ENCODE peak calls at places on chromosomes 13 and 19, in five cellular contexts. G, S, P, V and X are unnamed samples.

GRCh38 chr19:12748489-12748888 is 3.1 kb upstream of the BEST2 start:
- DNase-seq in G (no peak), S (no peak), P (no peak), V (peak; percentile 22), X (no peak)

GRCh38 chr19:17950310-17951150 is 16.4 kb upstream of the KCNN1 start:
- DNase-seq in G (no peak), S (no peak), P (peak; percentile 45), V (no peak), X (no peak)

GRCh38 chr19:42074513-42075363 is 1.2 kb upstream of the ZNF574 start:
- DNase-seq in G (peak; percentile 68), S (no peak), P (peak; percentile 73), V (peak; percentile 59), X (no peak)

GRCh38 chr13:28609381-28609780 is 49.5 kb upstream of the POMP start:
- DNase-seq in G (no peak), S (no peak), P (no peak), V (no peak), X (no peak)

GRCh38 chr19:41223431-41224234 is 4.6 kb downstream of the AXL start:
- DNase-seq in G (peak; percentile 86), S (peak; percentile 96), P (no peak), V (no peak), X (no peak)

GRCh38 chr13:23644527-23644926 is 74.3 kb downstream of the TNFRSF19 start:
- DNase-seq in G (no peak), S (peak; percentile 86), P (no peak), V (no peak), X (no peak)

GRCh38 chr13:49711218-49711863 is 20.1 kb upstream of the EBPL start:
- DNase-seq in G (peak; percentile 38), S (peak; percentile 96), P (no peak), V (no peak), X (no peak)

GRCh38 chr19:50794074-50794777 is 4.0 kb downstream of the ACP4 start:
- DNase-seq in G (peak; percentile 66), S (no peak), P (peak; percentile 77), V (peak; percentile 70), X (no peak)

GRCh38 chr19:50975766-50976165 is 6.4 kb upstream of the KLK6 start:
- DNase-seq in G (peak; percentile 45), S (no peak), P (no peak), V (no peak), X (no peak)

GRCh38 chr13:91576590-91576989 is 178.2 kb downstream of the GPC5 start:
- DNase-seq in G (peak; percentile 3), S (no peak), P (no peak), V (no peak), X (no peak)

GRCh38 chr13:27792393-27793218 is at the start of gene GSX1:
- DNase-seq in G (peak; percentile 45), S (peak; percentile 63), P (peak; percentile 20), V (no peak), X (no peak)

GRCh38 chr13:27858046-27858445 is 61.8 kb upstream of the PDX1 start:
- DNase-seq in G (no peak), S (no peak), P (no peak), V (no peak), X (no peak)

GRCh38 chr19:39100500-39101166 is 16.5 kb downstream of the ACP7 start:
- DNase-seq in G (no peak), S (no peak), P (no peak), V (no peak), X (no peak)

GRCh38 chr19:31674503-31675186 is 325.4 kb upstream of the TSHZ3 start:
- DNase-seq in G (no peak), S (peak; percentile 47), P (no peak), V (no peak), X (no peak)

GRCh38 chr19:7924651-7925170 is 1.2 kb downstream of the CTXN1 start:
- DNase-seq in G (no peak), S (no peak), P (no peak), V (no peak), X (no peak)

GRCh38 chr13:108621421-108621820 is 8.0 kb upstream of the MYO16 start:
- DNase-seq in G (no peak), S (no peak), P (no peak), V (no peak), X (no peak)

GRCh38 chr19:4369109-4369887 is 25.9 kb downstream of the MPND start:
- DNase-seq in G (no peak), S (no peak), P (no peak), V (no peak), X (peak; percentile 90)

GRCh38 chr19:281992-282391 is 9.2 kb downstream of the PLPP2 start:
- DNase-seq in G (no peak), S (no peak), P (peak; percentile 9), V (no peak), X (no peak)

GRCh38 chr19:12112238-12112637 is 27.9 kb downstream of the ZNF20 start:
- DNase-seq in G (no peak), S (no peak), P (no peak), V (no peak), X (no peak)

GRCh38 chr13:98155475-98156111 is 12.7 kb downstream of the FARP1 start:
- DNase-seq in G (no peak), S (peak; percentile 91), P (no peak), V (no peak), X (no peak)

GRCh38 chr13:66405908-66406802 is 824.0 kb downstream of the PCDH9 start:
- DNase-seq in G (no peak), S (peak; percentile 65), P (no peak), V (no peak), X (no peak)

GRCh38 chr19:4596033-4596904 is 36.8 kb upstream of the SEMA6B start:
- DNase-seq in G (no peak), S (no peak), P (no peak), V (no peak), X (no peak)

GRCh38 chr19:50461066-50461875 is 15.0 kb upstream of the EMC10 start:
- DNase-seq in G (peak; percentile 87), S (peak; percentile 64), P (peak; percentile 78), V (peak; percentile 93), X (peak; percentile 53)

GRCh38 chr13:110817143-110817542 is 97.7 kb downstream of the ANKRD10 start:
- DNase-seq in G (no peak), S (no peak), P (no peak), V (no peak), X (no peak)

GRCh38 chr13:48749699-48750473 is 96.2 kb downstream of the CYSLTR2 start:
- DNase-seq in G (peak; percentile 90), S (peak; percentile 99), P (peak; percentile 26), V (peak; percentile 35), X (peak; percentile 73)

DNA sequence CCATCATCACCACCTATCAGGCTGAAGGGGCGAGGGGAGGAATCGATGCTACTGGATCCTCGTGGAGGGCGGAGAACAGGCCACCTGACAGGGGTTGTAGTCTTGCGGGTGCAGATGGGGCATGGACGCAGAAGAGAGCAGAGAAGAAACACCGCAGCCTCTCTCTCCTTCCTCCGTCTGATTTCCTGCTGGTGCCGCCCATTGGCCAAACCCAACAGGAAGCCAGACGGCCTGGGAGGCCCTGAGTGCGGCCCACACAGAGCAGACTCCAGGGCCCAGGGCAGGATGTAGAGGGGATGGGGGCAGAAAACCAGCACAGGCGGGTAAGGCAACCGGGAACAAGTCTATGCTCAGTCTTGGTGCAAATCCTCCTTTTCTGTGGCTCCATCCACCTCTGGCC is 15.4 kb downstream of the CEBPA start:
- DNase-seq in G (no peak), S (no peak), P (no peak), V (no peak), X (no peak)
- TF ChIP-seq RCOR1 in G (no peak), S (no peak), P (no peak), V (no peak), X (no peak)

GRCh38 chr19:19416280-19416679 is 10.8 kb downstream of the GATAD2A start:
- DNase-seq in G (no peak), S (no peak), P (peak; percentile 17), V (no peak), X (no peak)

GRCh38 chr19:19418548-19419260 is 13.2 kb downstream of the GATAD2A start:
- DNase-seq in G (no peak), S (no peak), P (peak; percentile 25), V (no peak), X (no peak)

GRCh38 chr19:19420570-19421301 is 15.3 kb downstream of the GATAD2A start:
- DNase-seq in G (no peak), S (no peak), P (no peak), V (no peak), X (peak; percentile 87)

GRCh38 chr19:19421326-19421725 is 15.9 kb downstream of the GATAD2A start:
- DNase-seq in G (no peak), S (no peak), P (peak; percentile 23), V (no peak), X (no peak)

DNA sequence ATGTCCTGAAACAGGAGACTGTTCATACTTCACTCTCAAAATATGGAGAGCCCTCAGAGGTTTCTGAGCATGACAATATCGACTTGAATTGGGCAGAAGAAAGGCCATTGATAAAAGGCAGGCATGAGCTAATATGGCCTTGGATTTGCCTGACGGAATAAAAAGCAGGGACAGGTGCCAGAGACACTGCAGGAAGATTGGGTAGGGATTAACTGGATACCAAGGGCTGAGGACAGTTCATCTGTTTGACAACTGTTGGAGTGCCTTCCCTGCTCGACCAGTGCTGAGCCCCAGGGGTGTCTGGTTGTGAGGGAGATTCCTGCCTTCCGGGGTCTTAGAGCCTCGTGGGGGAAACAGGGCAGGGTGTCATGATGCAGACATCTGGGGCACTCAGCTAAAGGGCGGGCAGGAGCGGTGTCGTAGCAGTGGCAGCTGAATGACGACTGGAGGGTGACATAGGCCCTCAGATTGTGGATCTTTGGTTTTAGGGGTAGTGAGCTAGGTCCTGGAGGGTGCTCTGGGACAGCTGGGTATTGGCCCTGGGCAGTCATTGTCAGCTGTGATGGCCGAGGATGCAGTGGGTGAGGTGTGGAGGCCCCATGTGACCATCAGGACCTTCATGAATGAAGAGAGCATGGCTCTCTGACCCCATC is 12.3 kb downstream of the GATAD2A start:
- DNase-seq in G (no peak), S (no peak), P (no peak), V (no peak), X (no peak)
- TF ChIP-seq RCOR1 in G (no peak), S (no peak), P (no peak), V (no peak), X (no peak)

DNA sequence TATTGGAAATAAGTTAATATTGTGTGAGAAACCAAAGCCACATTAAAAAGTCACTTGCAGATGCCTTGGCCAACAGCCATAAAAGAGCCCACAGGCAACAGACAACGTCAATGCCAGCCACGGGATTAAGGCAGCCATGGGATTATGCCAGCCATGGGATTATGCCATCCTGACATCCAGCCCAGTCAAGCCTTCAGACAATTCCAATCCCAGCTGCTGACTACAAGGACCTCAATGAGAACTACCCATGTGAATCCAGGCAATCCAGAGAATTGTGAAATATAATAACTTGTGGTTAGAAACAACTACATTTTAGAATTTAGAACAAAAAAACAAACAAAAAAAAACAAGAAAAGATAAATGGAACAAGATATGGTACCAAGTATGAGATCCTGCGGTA is 356.6 kb downstream of the EFNB2 start:
- DNase-seq in G (no peak), S (no peak), P (no peak), V (no peak), X (no peak)
- TF ChIP-seq RCOR1 in G (no peak), S (no peak), P (no peak), V (no peak), X (no peak)

DNA sequence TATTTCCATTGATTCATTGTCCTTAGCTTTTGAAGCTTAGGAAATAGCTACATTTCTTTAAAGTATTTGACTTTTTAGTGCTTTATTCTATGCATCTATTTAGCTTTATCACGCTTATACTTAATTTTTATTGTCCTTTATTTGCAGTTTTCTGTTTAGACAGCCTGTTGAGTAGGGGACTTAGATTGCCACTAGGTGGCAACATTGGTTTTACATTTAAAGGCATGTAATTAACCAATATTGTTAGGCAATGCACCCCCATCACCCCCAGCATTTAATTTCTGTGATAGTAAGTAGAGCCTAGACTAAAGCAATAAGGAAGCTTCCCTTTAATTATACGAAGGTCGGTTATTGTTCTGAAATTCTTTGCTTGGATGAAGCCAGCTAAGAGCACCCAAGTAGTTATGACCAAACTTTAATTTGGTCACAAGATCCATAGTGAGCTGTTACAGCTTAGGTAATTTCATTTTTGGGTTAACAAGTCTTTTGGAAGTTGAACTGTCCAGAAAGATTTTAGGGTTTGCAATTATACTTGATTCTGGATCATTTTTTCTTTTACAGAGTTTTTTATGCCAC is 36.5 kb downstream of the B3GLCT start:
- DNase-seq in G (peak; percentile 26), S (peak; percentile 54), P (no peak), V (peak; percentile 52), X (no peak)
- TF ChIP-seq RCOR1 in G (no peak), S (no peak), P (no peak), V (no peak), X (no peak)